ENCODE peak calls at places on chromosomes 11 and 22, in four cellular contexts. C, Q, W and U are unnamed samples.

GRCh38 chr11:73797457-73797856 is 9.8 kb downstream of the MRPL48 start:
- DNase-seq in Q (no peak), W (no peak), C (no peak), U (no peak)

GRCh38 chr22:36285545-36285944 is 32.6 kb downstream of the APOL1 start:
- DNase-seq in Q (no peak), C (no peak), W (no peak), U (no peak)

GRCh38 chr11:77236901-77237300 is 64.6 kb downstream of the GDPD4 start:
- DNase-seq in C (no peak), Q (no peak), W (no peak), U (no peak)

GRCh38 chr11:69443138-69443967 is 38.1 kb upstream of the LINC01488 start:
- DNase-seq in Q (peak; percentile 97), W (peak; percentile 89), C (peak; percentile 50), U (peak; percentile 35)

GRCh38 chr11:121870202-121871045 is 245.6 kb downstream of the BLID start:
- DNase-seq in Q (no peak), C (no peak), W (no peak), U (no peak)

GRCh38 chr22:49574861-49575702 is 252.6 kb downstream of the BRD1 start:
- DNase-seq in W (no peak), Q (no peak), C (no peak), U (no peak)

GRCh38 chr11:61129608-61130523 is 27.6 kb downstream of the CD5 start:
- DNase-seq in C (peak; percentile 91), Q (peak; percentile 95), W (peak; percentile 92), U (peak; percentile 58)

GRCh38 chr11:970319-970871 is 44.7 kb downstream of the AP2A2 start:
- DNase-seq in C (no peak), Q (no peak), W (no peak), U (no peak)

GRCh38 chr11:64571410-64572091 is 19.5 kb upstream of the SLC22A12 start:
- DNase-seq in Q (no peak), C (no peak), W (no peak), U (no peak)

GRCh38 chr11:7677071-7677470 is 3.8 kb upstream of the CYB5R2 start:
- DNase-seq in W (no peak), Q (no peak), C (no peak), U (no peak)

GRCh38 chr11:87255589-87255988 is 217.9 kb downstream of the TMEM135 start:
- DNase-seq in C (no peak), Q (no peak), W (no peak), U (no peak)

GRCh38 chr11:84549221-84549620 is 1077.9 kb downstream of the DLG2 start:
- DNase-seq in Q (peak; percentile 45), W (no peak), C (no peak), U (peak; percentile 43)

GRCh38 chr11:2304156-2305139 is 2.6 kb downstream of the TSPAN32 start:
- DNase-seq in C (no peak), Q (no peak), W (no peak), U (no peak)

GRCh38 chr22:20549232-20549841 is 41.9 kb downstream of the MED15 start:
- DNase-seq in Q (no peak), C (peak; percentile 62), W (no peak), U (no peak)

GRCh38 chr11:100681064-100681502 is 6.0 kb upstream of the ARHGAP42 start:
- DNase-seq in C (peak; percentile 6), W (no peak), Q (peak; percentile 53), U (peak; percentile 96)

GRCh38 chr11:65260302-65260701 is 1.5 kb upstream of the POLA2 start:
- DNase-seq in W (no peak), Q (no peak), C (no peak), U (no peak)

GRCh38 chr11:70415176-70415575 is 16.8 kb downstream of the CTTN start:
- DNase-seq in W (no peak), Q (no peak), C (no peak), U (no peak)

GRCh38 chr22:34761111-34761510 is 304.8 kb upstream of the ISX start:
- DNase-seq in Q (no peak), W (no peak), C (no peak), U (no peak)

GRCh38 chr11:69173925-69174591 is 18.3 kb downstream of the SMIM38 start:
- DNase-seq in Q (no peak), C (no peak), W (no peak), U (no peak)

GRCh38 chr11:64694026-64694755 is 28.8 kb downstream of the NRXN2 start:
- DNase-seq in W (no peak), Q (no peak), C (no peak), U (no peak)

GRCh38 chr11:65132238-65132987 is 1.9 kb downstream of the SYVN1 start:
- DNase-seq in Q (peak; percentile 84), C (no peak), W (no peak), U (peak; percentile 78)

GRCh38 chr11:73193251-73194033 is 24.6 kb upstream of the P2RY2 start:
- DNase-seq in C (no peak), Q (no peak), W (no peak), U (no peak)

GRCh38 chr11:70159612-70160570 is 43.2 kb upstream of the FADD start:
- DNase-seq in W (no peak), Q (no peak), C (no peak), U (no peak)

GRCh38 chr22:43824724-43825485 is 12.8 kb upstream of the EFCAB6 start:
- DNase-seq in C (no peak), W (no peak), Q (no peak), U (no peak)

GRCh38 chr11:96314326-96315050 is 28.5 kb downstream of the MAML2 start:
- DNase-seq in Q (no peak), C (no peak), W (no peak), U (no peak)

GRCh38 chr11:58485961-58486360 is 21.9 kb downstream of the OR5B21 start:
- DNase-seq in Q (no peak), C (no peak), W (no peak), U (no peak)

GRCh38 chr11:62567018-62567633 is 6.6 kb downstream of the EEF1G start:
- DNase-seq in C (no peak), W (no peak), Q (no peak), U (no peak)

GRCh38 chr22:50705219-50705691 is 32.6 kb downstream of the SHANK3 start:
- DNase-seq in Q (no peak), C (no peak), W (peak; percentile 89), U (no peak)

GRCh38 chr22:44405661-44406060 is 92.4 kb downstream of the RTL6 start:
- DNase-seq in C (no peak), Q (no peak), W (no peak), U (no peak)

GRCh38 chr22:46010177-46010867 is 33.4 kb upstream of the WNT7B start:
- DNase-seq in C (no peak), Q (no peak), W (no peak), U (no peak)

GRCh38 chr22:42930810-42931420 is 73.8 kb upstream of the ARFGAP3 start:
- DNase-seq in W (no peak), Q (no peak), C (no peak), U (no peak)

GRCh38 chr11:65506770-65507485 is 8.1 kb downstream of the MALAT1 start:
- DNase-seq in C (peak; percentile 57), Q (peak; percentile 55), W (peak; percentile 23), U (peak; percentile 88)

GRCh38 chr11:36214484-36214883 is 74.7 kb downstream of the COMMD9 start:
- DNase-seq in W (no peak), C (no peak), Q (no peak), U (no peak)

GRCh38 chr11:112661571-112661970 is 299.6 kb upstream of the NCAM1 start:
- DNase-seq in C (no peak), W (no peak), Q (no peak), U (no peak)

GRCh38 chr11:132910016-132910760 is 622.1 kb downstream of the OPCML start:
- DNase-seq in W (no peak), C (no peak), Q (no peak), U (no peak)